ENCODE peak calls at places on chromosomes 4 and X, in seven cellular contexts. Q, I, V, F, P, J and H are unnamed samples.

GRCh38 chrX:38627683-38628082 is 66.3 kb downstream of the TSPAN7 start:
- DNase-seq in Q (no peak), I (no peak), V (peak; percentile 1), F (no peak), P (peak; percentile 37), J (no peak), H (no peak)

GRCh38 chr4:148021706-148022105 is 289.8 kb downstream of the ARHGAP10 start:
- DNase-seq in Q (no peak), I (no peak), V (no peak), F (no peak), P (no peak), J (no peak), H (no peak)

GRCh38 chr4:98261291-98262271 is at the start of gene RAP1GDS1:
- DNase-seq in Q (no peak), I (peak; percentile 67), V (peak; percentile 61), F (peak; percentile 38), P (peak; percentile 78), J (peak; percentile 39), H (peak; percentile 56)

GRCh38 chr4:67035501-67035900 is 509.8 kb downstream of the CENPC start:
- DNase-seq in Q (no peak), I (no peak), V (peak; percentile 67), F (no peak), P (peak; percentile 85), J (no peak), H (no peak)

GRCh38 chr4:84547211-84547610 is 35.7 kb upstream of the CDS1 start:
- DNase-seq in Q (no peak), I (no peak), V (no peak), F (no peak), P (peak; percentile 33), J (no peak), H (no peak)

GRCh38 chr4:75497133-75497532 is 17.1 kb downstream of the RCHY1 start:
- DNase-seq in Q (no peak), I (peak; percentile 3), V (no peak), F (no peak), P (peak; percentile 22), J (no peak), H (no peak)

GRCh38 chr4:60944070-60944469 is 256.1 kb upstream of the ADGRL3 start:
- DNase-seq in Q (no peak), I (no peak), V (no peak), F (no peak), P (no peak), J (no peak), H (no peak)

GRCh38 chr4:59094505-59094904 is 1984.3 kb upstream of the IGFBP7 start:
- DNase-seq in Q (no peak), I (no peak), V (no peak), F (no peak), P (no peak), J (no peak), H (no peak)

GRCh38 chr4:6466756-6467381 is 5.5 kb downstream of the PPP2R2C start:
- DNase-seq in Q (no peak), I (no peak), V (no peak), F (no peak), P (no peak), J (no peak), H (no peak)

GRCh38 chr4:182874158-182874855 is 42.9 kb downstream of the DCTD start:
- DNase-seq in Q (no peak), I (no peak), V (no peak), F (no peak), P (no peak), J (no peak), H (no peak)

GRCh38 chr4:106325800-106326199 is 9.4 kb downstream of the AIMP1 start:
- DNase-seq in Q (no peak), I (no peak), V (no peak), F (no peak), P (peak; percentile 35), J (no peak), H (no peak)

GRCh38 chr4:185504098-185505047 is 30.9 kb downstream of the PDLIM3 start:
- DNase-seq in Q (no peak), I (peak; percentile 48), V (peak; percentile 50), F (no peak), P (peak; percentile 55), J (no peak), H (no peak)

GRCh38 chrX:129239371-129239770 is 283.9 kb downstream of the SMARCA1 start:
- DNase-seq in Q (no peak), I (peak; percentile 31), V (peak; percentile 2), F (no peak), P (peak; percentile 14), J (no peak), H (no peak)

GRCh38 chrX:50475208-50475607 is 4.6 kb upstream of the DGKK start:
- DNase-seq in Q (no peak), I (no peak), V (no peak), F (no peak), P (no peak), J (no peak), H (no peak)

GRCh38 chrX:111615227-111615626 is 65.7 kb upstream of the ALG13 start:
- DNase-seq in Q (no peak), I (no peak), V (no peak), F (no peak), P (no peak), J (no peak), H (no peak)

GRCh38 chrX:128156204-128156603 is 104.0 kb upstream of the ACTRT1 start:
- DNase-seq in Q (no peak), I (no peak), V (no peak), F (no peak), P (no peak), J (no peak), H (no peak)

GRCh38 chrX:52933213-52933612 is 25.1 kb downstream of the FAM156A start:
- DNase-seq in Q (no peak), I (no peak), V (no peak), F (no peak), P (no peak), J (no peak), H (no peak)

GRCh38 chr4:168995537-168996295 is 14.3 kb downstream of the CBR4 start:
- DNase-seq in Q (no peak), I (no peak), V (no peak), F (no peak), P (peak; percentile 46), J (no peak), H (no peak)